ENCODE peak calls at places on chromosomes 11 and 22, in four cellular contexts. One of them, this sample, is unnamed.

GRCh38 chr11:122696662-122697061 is 41.1 kb downstream of the UBASH3B start:
- DNase-seq in H1: no peak
- DNase-seq in H9: no peak
- DNase-seq in IMR-90: no peak
- DNase-seq in this sample: no peak

GRCh38 chr11:46308632-46309419 is 31.4 kb downstream of the CREB3L1 start:
- DNase-seq in H1: peak
- DNase-seq in H9: peak
- DNase-seq in IMR-90: peak
- DNase-seq in this sample: peak

GRCh38 chr11:69641681-69642548 is 959 bp downstream of the CCND1 start:
- DNase-seq in H1: no peak
- DNase-seq in H9: peak
- DNase-seq in IMR-90: no peak
- DNase-seq in this sample: no peak

GRCh38 chr11:298406-299065 is 790 bp downstream of the IFITM5 start:
- DNase-seq in H1: no peak
- DNase-seq in H9: no peak
- DNase-seq in IMR-90: no peak
- DNase-seq in this sample: no peak

GRCh38 chr11:10478066-10478465 is 23.0 kb downstream of the AMPD3 start:
- DNase-seq in H1: no peak
- DNase-seq in H9: no peak
- DNase-seq in IMR-90: no peak
- DNase-seq in this sample: peak

GRCh38 chr11:47661245-47661644 is 18.9 kb upstream of the MTCH2 start:
- DNase-seq in H1: no peak
- DNase-seq in H9: no peak
- DNase-seq in IMR-90: no peak
- DNase-seq in this sample: no peak

GRCh38 chr11:33994937-33995336 is 56.6 kb upstream of the CAPRIN1 start:
- DNase-seq in H1: no peak
- DNase-seq in H9: no peak
- DNase-seq in IMR-90: no peak
- DNase-seq in this sample: no peak

GRCh38 chr11:92453055-92453454 is 228.4 kb downstream of the FAT3 start:
- DNase-seq in H1: no peak
- DNase-seq in H9: no peak
- DNase-seq in IMR-90: peak
- DNase-seq in this sample: no peak

GRCh38 chr11:29051935-29052334 is 943.7 kb downstream of the METTL15 start:
- DNase-seq in H1: no peak
- DNase-seq in H9: no peak
- DNase-seq in IMR-90: peak
- DNase-seq in this sample: no peak

GRCh38 chr11:63939351-63939920 is 634 bp downstream of the NAA40 start:
- DNase-seq in H1: no peak
- DNase-seq in H9: peak
- DNase-seq in IMR-90: no peak
- DNase-seq in this sample: peak

GRCh38 chr22:26903030-26903856 is 245.9 kb downstream of the MIAT start:
- DNase-seq in H1: no peak
- DNase-seq in H9: peak
- DNase-seq in IMR-90: no peak
- DNase-seq in this sample: peak

GRCh38 chr11:118649941-118650340 is 29.5 kb downstream of the TREH start:
- DNase-seq in H1: no peak
- DNase-seq in H9: no peak
- DNase-seq in IMR-90: no peak
- DNase-seq in this sample: no peak

GRCh38 chr11:116691779-116692178 is 81.0 kb downstream of the BUD13 start:
- DNase-seq in H1: no peak
- DNase-seq in H9: peak
- DNase-seq in IMR-90: peak
- DNase-seq in this sample: peak

GRCh38 chr11:68326334-68327215 is 14.2 kb downstream of the LRP5 start:
- DNase-seq in H1: no peak
- DNase-seq in H9: no peak
- DNase-seq in IMR-90: no peak
- DNase-seq in this sample: no peak

GRCh38 chr11:119340335-119341221 is at the start of gene C1QTNF5:
- DNase-seq in H1: no peak
- DNase-seq in H9: peak
- DNase-seq in IMR-90: peak
- DNase-seq in this sample: peak

GRCh38 chr11:112831969-112832368 is 129.3 kb upstream of the NCAM1 start:
- DNase-seq in H1: no peak
- DNase-seq in H9: no peak
- DNase-seq in IMR-90: no peak
- DNase-seq in this sample: no peak

GRCh38 chr11:92703431-92703830 is 266.0 kb upstream of the MTNR1B start:
- DNase-seq in H1: no peak
- DNase-seq in H9: no peak
- DNase-seq in IMR-90: peak
- DNase-seq in this sample: no peak

GRCh38 chr22:41968601-41969000 is 642 bp upstream of the SEPTIN3 start:
- DNase-seq in H1: no peak
- DNase-seq in H9: no peak
- DNase-seq in IMR-90: peak
- DNase-seq in this sample: no peak

GRCh38 chr22:41914611-41915034 is 251 bp downstream of the SHISA8 start:
- DNase-seq in H1: no peak
- DNase-seq in H9: no peak
- DNase-seq in IMR-90: no peak
- DNase-seq in this sample: no peak

GRCh38 chr22:27063841-27064240 is 406.5 kb downstream of the MIAT start:
- DNase-seq in H1: no peak
- DNase-seq in H9: no peak
- DNase-seq in IMR-90: no peak
- DNase-seq in this sample: no peak

GRCh38 chr22:49517721-49518120 is 310.0 kb downstream of the BRD1 start:
- DNase-seq in H1: no peak
- DNase-seq in H9: peak
- DNase-seq in IMR-90: no peak
- DNase-seq in this sample: no peak

GRCh38 chr22:31956360-31956759 is 12.0 kb downstream of the YWHAH start:
- DNase-seq in H1: no peak
- DNase-seq in H9: no peak
- DNase-seq in IMR-90: no peak
- DNase-seq in this sample: no peak

GRCh38 chr11:117316197-117316961 is at the start of gene BACE1:
- DNase-seq in H1: peak
- DNase-seq in H9: peak
- DNase-seq in IMR-90: peak
- DNase-seq in this sample: peak

GRCh38 chr22:36561291-36561811 is 32.4 kb upstream of the EIF3D start:
- DNase-seq in H1: no peak
- DNase-seq in H9: no peak
- DNase-seq in IMR-90: no peak
- DNase-seq in this sample: peak

GRCh38 chr11:86220654-86221053 is 23.9 kb upstream of the EED start:
- DNase-seq in H1: no peak
- DNase-seq in H9: no peak
- DNase-seq in IMR-90: no peak
- DNase-seq in this sample: no peak

GRCh38 chr11:67118059-67118766 is 850 bp upstream of the KDM2A start:
- DNase-seq in H1: no peak
- DNase-seq in H9: peak
- DNase-seq in IMR-90: no peak
- DNase-seq in this sample: peak

GRCh38 chr11:85539740-85540139 is 87.4 kb downstream of the DLG2 start:
- DNase-seq in H1: no peak
- DNase-seq in H9: no peak
- DNase-seq in IMR-90: no peak
- DNase-seq in this sample: peak

GRCh38 chr22:35489225-35489624 is 51.4 kb upstream of the RASD2 start:
- DNase-seq in H1: no peak
- DNase-seq in H9: no peak
- DNase-seq in IMR-90: no peak
- DNase-seq in this sample: no peak

GRCh38 chr22:22866381-22867111 is 21.1 kb upstream of the IGLL5 start:
- DNase-seq in H1: no peak
- DNase-seq in H9: no peak
- DNase-seq in IMR-90: no peak
- DNase-seq in this sample: no peak

GRCh38 chr11:117411736-117412135 is 84.1 kb downstream of the CEP164 start:
- DNase-seq in H1: no peak
- DNase-seq in H9: no peak
- DNase-seq in IMR-90: no peak
- DNase-seq in this sample: no peak

DNA sequence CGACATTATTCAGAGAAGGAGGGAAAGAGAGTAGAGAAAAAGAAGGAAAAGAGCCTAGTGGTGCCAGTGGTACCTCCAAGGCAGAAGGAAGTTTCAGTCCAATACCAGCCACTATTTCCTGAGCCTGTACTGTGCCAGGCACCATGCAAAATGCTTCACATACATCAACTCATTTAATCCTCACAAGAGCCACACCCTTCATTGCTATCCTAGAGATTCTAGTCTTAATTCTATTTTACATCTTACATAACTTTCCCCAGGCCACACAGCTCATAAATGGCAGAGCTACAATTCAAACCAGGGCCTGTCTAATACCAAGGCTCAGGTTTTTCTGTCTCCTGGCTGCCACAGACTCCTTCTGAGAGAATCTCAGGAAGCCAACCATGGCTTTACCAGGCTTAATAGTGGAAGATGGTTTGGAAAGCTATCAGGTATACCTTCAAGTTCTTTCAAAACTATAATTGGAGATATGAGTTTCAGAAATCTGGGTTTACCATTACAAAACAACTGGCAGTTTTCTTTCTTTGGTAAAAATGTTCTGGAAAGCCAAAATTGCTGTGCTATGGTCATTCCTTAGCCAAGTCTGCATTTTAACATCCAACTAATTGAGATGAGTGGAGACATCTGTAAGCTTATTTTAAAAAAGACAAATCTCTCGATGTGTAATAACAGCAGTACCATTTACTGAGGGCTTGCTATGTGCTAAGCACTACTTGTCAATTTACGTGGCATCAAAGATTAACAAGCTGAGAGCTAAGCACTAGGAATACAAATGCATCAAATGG is 225.1 kb upstream of the PITPNB start:
- DNase-seq in H1: no peak
- DNase-seq in H9: no peak
- DNase-seq in IMR-90: no peak
- DNase-seq in this sample: no peak
- H4K5ac ChIP-seq in H1: no peak
- H4K5ac ChIP-seq in H9: no peak
- H4K5ac ChIP-seq in IMR-90: peak
- H4K5ac ChIP-seq in this sample: no peak

GRCh38 chr22:20009582-20010306 is 6.9 kb downstream of the ARVCF start:
- DNase-seq in H1: no peak
- DNase-seq in H9: no peak
- DNase-seq in IMR-90: no peak
- DNase-seq in this sample: no peak

GRCh38 chr22:20011993-20012740 is 4.5 kb downstream of the ARVCF start:
- DNase-seq in H1: no peak
- DNase-seq in H9: no peak
- DNase-seq in IMR-90: no peak
- DNase-seq in this sample: no peak

GRCh38 chr22:20010307-20011122 is 6.1 kb downstream of the ARVCF start:
- DNase-seq in H1: no peak
- DNase-seq in H9: no peak
- DNase-seq in IMR-90: no peak
- DNase-seq in this sample: no peak

GRCh38 chr22:20012741-20013331 is 3.8 kb downstream of the ARVCF start:
- DNase-seq in H1: no peak
- DNase-seq in H9: no peak
- DNase-seq in IMR-90: no peak
- DNase-seq in this sample: no peak

GRCh38 chr22:20011123-20011992 is 5.3 kb downstream of the ARVCF start:
- DNase-seq in H1: no peak
- DNase-seq in H9: no peak
- DNase-seq in IMR-90: no peak
- DNase-seq in this sample: no peak
- H4K5ac ChIP-seq in H1: no peak
- H4K5ac ChIP-seq in H9: no peak
- H4K5ac ChIP-seq in IMR-90: no peak
- H4K5ac ChIP-seq in this sample: no peak

GRCh38 chr11:35111171-35112055 is 27.6 kb upstream of the CD44 start:
- DNase-seq in H1: no peak
- DNase-seq in H9: no peak
- DNase-seq in IMR-90: peak
- DNase-seq in this sample: no peak

GRCh38 chr11:35112846-35113105 is 26.2 kb upstream of the CD44 start:
- DNase-seq in H1: no peak
- DNase-seq in H9: no peak
- DNase-seq in IMR-90: no peak
- DNase-seq in this sample: no peak

GRCh38 chr11:35107866-35108265 is 31.1 kb upstream of the CD44 start:
- DNase-seq in H1: no peak
- DNase-seq in H9: no peak
- DNase-seq in IMR-90: no peak
- DNase-seq in this sample: peak

GRCh38 chr11:35112056-35112845 is 26.7 kb upstream of the CD44 start:
- DNase-seq in H1: no peak
- DNase-seq in H9: no peak
- DNase-seq in IMR-90: peak
- DNase-seq in this sample: no peak

DNA sequence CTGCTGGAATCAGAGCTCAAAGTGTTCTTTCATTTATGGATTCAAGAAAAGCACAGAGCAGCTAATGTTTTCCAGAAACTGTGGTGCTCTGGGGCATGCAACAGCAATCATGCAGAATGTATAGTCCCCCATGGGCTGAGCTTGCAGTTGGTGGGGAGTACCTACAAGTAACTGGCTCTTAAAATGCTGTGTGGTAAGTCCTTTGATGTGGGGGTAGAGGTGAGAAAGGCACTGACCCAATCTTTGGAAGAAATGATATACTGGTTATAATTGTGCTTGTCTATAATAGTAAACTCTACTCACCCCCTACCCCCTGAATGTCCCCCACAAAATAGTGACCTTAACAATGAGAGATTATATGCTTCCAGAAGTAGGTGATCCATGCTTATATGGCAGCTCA is 29.1 kb upstream of the CD44 start:
- DNase-seq in H1: no peak
- DNase-seq in H9: no peak
- DNase-seq in IMR-90: no peak
- DNase-seq in this sample: no peak
- H4K5ac ChIP-seq in H1: no peak
- H4K5ac ChIP-seq in H9: no peak
- H4K5ac ChIP-seq in IMR-90: no peak
- H4K5ac ChIP-seq in this sample: no peak

DNA sequence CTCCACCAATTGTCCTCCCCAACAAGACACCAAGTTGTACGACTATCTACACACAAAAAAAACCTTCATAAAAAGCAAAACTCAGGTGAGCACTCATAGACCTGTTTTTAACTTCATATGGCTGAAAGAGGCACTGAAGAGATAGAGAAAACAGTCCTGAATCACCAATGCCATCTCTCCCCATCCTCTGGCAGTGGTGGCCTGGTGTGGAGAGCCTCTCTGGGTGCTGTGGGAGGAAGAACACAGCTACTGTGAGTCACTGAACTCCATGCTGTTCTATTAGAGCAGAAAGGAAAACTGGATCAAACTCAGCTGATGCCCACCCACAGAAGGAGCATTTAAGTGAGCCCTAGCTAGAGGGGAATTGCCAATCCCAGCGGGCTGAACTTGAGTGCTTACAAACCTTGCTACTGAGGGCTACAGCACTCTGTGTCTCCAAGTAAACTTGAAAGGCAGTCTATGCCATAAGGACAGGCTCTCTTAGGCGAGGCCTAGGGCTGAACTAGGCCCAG is 115.3 kb upstream of the SESN3 start:
- DNase-seq in H1: no peak
- DNase-seq in H9: no peak
- DNase-seq in IMR-90: no peak
- DNase-seq in this sample: no peak
- H4K5ac ChIP-seq in H1: no peak
- H4K5ac ChIP-seq in H9: no peak
- H4K5ac ChIP-seq in IMR-90: no peak
- H4K5ac ChIP-seq in this sample: no peak

This sample was measured in mesendoderm.